ENCODE peak calls at places on chromosomes 12 and 14, in seven cellular contexts. P is NCI-H2081, M is Ammon's horn, N is NCI-H2029 treated with DMSO at 0.1 percent for 48 hours, Y is foreskin fibroblast, J is GM12865, D is RCC 7860. W is an unnamed sample.

GRCh38 chr14:49634547-49635334 is at the start of gene DNAAF2:
- DNase-seq in P (peak), M (peak), N (peak), Y (peak), J (peak), D (peak), W (no peak)

GRCh38 chr14:88834883-88835431 is 10.5 kb downstream of the TTC8 start:
- DNase-seq in P (no peak), M (no peak), N (no peak), Y (peak), J (no peak), D (no peak), W (peak)

GRCh38 chr12:32615441-32615840 is 63.7 kb upstream of the DNM1L start:
- DNase-seq in P (no peak), M (no peak), N (no peak), Y (no peak), J (no peak), D (no peak), W (no peak)

GRCh38 chr12:121033625-121034349 is 5.3 kb downstream of the OASL start:
- DNase-seq in P (no peak), M (no peak), N (no peak), Y (peak), J (peak), D (peak), W (no peak)

GRCh38 chr12:109833307-109834189 is at the start of gene TRPV4:
- DNase-seq in P (no peak), M (no peak), N (no peak), Y (peak), J (no peak), D (no peak), W (no peak)

GRCh38 chr14:67569651-67570290 is 30.3 kb downstream of the PIGH start:
- DNase-seq in P (no peak), M (no peak), N (no peak), Y (no peak), J (no peak), D (no peak), W (no peak)

GRCh38 chr14:51977075-51977474 is 12.3 kb upstream of the RTRAF start:
- DNase-seq in P (no peak), M (no peak), N (no peak), Y (no peak), J (no peak), D (no peak), W (no peak)

GRCh38 chr12:102957339-102958050 is at the start of gene ASCL1:
- DNase-seq in P (peak), M (peak), N (peak), Y (peak), J (peak), D (no peak), W (no peak)

GRCh38 chr12:105409881-105410471 is 79.5 kb downstream of the C12orf75 start:
- DNase-seq in P (peak), M (no peak), N (peak), Y (no peak), J (no peak), D (no peak), W (no peak)

GRCh38 chr12:132633398-132633797 is 14.8 kb downstream of the P2RX2 start:
- DNase-seq in P (no peak), M (no peak), N (no peak), Y (no peak), J (no peak), D (no peak), W (no peak)

GRCh38 chr14:47207636-47208035 is 467.8 kb downstream of the MDGA2 start:
- DNase-seq in P (no peak), M (peak), N (no peak), Y (no peak), J (no peak), D (no peak), W (no peak)

GRCh38 chr12:2064078-2064507 is 11.3 kb downstream of the CACNA1C start:
- DNase-seq in P (no peak), M (no peak), N (no peak), Y (no peak), J (peak), D (no peak), W (no peak)

GRCh38 chr12:40054554-40055226 is 51.2 kb downstream of the SLC2A13 start:
- DNase-seq in P (no peak), M (peak), N (no peak), Y (peak), J (no peak), D (peak), W (peak)

GRCh38 chr12:121530600-121531355 is 50.0 kb downstream of the KDM2B start:
- DNase-seq in P (no peak), M (peak), N (no peak), Y (peak), J (peak), D (peak), W (peak)

W was measured in AG04450.